ENCODE peak calls at places on chromosome 1, in five cellular contexts. F is esophagus squamous epithelium, L is sigmoid colon, J is body of pancreas, O is uterus. N is an unnamed sample.

GRCh38 chr1:160453443-160453842 is 53.1 kb downstream of the VANGL2 start:
- DNase-seq in F (no peak), L (no peak), J (no peak), O (no peak), N (no peak)

GRCh38 chr1:81228926-81229325 is 571.8 kb upstream of the ADGRL2 start:
- DNase-seq in F (no peak), L (no peak), J (no peak), O (no peak), N (no peak)

GRCh38 chr1:247373721-247374141 is 42.1 kb upstream of the ZNF496 start:
- DNase-seq in F (no peak), L (peak; percentile 73), J (peak; percentile 23), O (peak; percentile 54), N (no peak)

GRCh38 chr1:167766538-167766937 is 44.8 kb downstream of the MPZL1 start:
- DNase-seq in F (no peak), L (no peak), J (no peak), O (no peak), N (no peak)

GRCh38 chr1:47243910-47244309 is 11.9 kb upstream of the TAL1 start:
- DNase-seq in F (no peak), L (no peak), J (no peak), O (no peak), N (no peak)

GRCh38 chr1:158819461-158820443 is 11.4 kb upstream of the MNDA start:
- DNase-seq in F (no peak), L (no peak), J (no peak), O (no peak), N (no peak)

GRCh38 chr1:3330771-3331245 is 123.7 kb upstream of the ARHGEF16 start:
- DNase-seq in F (no peak), L (no peak), J (peak; percentile 52), O (no peak), N (no peak)

GRCh38 chr1:187244623-187245022 is 415.9 kb downstream of the PLA2G4A start:
- DNase-seq in F (no peak), L (no peak), J (no peak), O (no peak), N (no peak)

GRCh38 chr1:97929874-97930465 is 9.1 kb upstream of the DPYD start:
- DNase-seq in F (no peak), L (no peak), J (no peak), O (no peak), N (no peak)

GRCh38 chr1:64875101-64875500 is 91.2 kb downstream of the JAK1 start:
- DNase-seq in F (no peak), L (no peak), J (no peak), O (no peak), N (no peak)

GRCh38 chr1:245345191-245345884 is 190.6 kb downstream of the KIF26B start:
- DNase-seq in F (no peak), L (peak; percentile 21), J (no peak), O (no peak), N (no peak)

GRCh38 chr1:101728029-101728428 is 268.7 kb downstream of the OLFM3 start:
- DNase-seq in F (no peak), L (no peak), J (no peak), O (no peak), N (no peak)

GRCh38 chr1:103218821-103219220 is 110.5 kb upstream of the COL11A1 start:
- DNase-seq in F (no peak), L (no peak), J (no peak), O (no peak), N (no peak)

GRCh38 chr1:150364231-150365003 is 470 bp downstream of the RPRD2 start:
- DNase-seq in F (no peak), L (peak; percentile 92), J (peak; percentile 81), O (peak; percentile 77), N (peak; percentile 90)

GRCh38 chr1:208501542-208501941 is 257.4 kb upstream of the PLXNA2 start:
- DNase-seq in F (no peak), L (no peak), J (no peak), O (no peak), N (no peak)

GRCh38 chr1:85307987-85308836 is 31.8 kb upstream of the BCL10 start:
- DNase-seq in F (no peak), L (peak; percentile 94), J (peak; percentile 91), O (peak; percentile 88), N (peak; percentile 92)

GRCh38 chr1:236069796-236070195 is 4.9 kb upstream of the NID1 start:
- DNase-seq in F (no peak), L (no peak), J (no peak), O (no peak), N (no peak)

GRCh38 chr1:52053862-52054261 is 1.1 kb downstream of the TXNDC12 start:
- DNase-seq in F (no peak), L (no peak), J (no peak), O (no peak), N (no peak)

GRCh38 chr1:52055854-52056109 is 313 bp upstream of the BTF3L4 start:
- DNase-seq in F (no peak), L (no peak), J (no peak), O (no peak), N (no peak)

GRCh38 chr1:52056110-52056936 is at the start of gene BTF3L4:
- DNase-seq in F (peak; percentile 83), L (peak; percentile 98), J (peak; percentile 96), O (peak; percentile 94), N (peak; percentile 97)

GRCh38 chr1:52054496-52055065 is 410 bp downstream of the TXNDC12 start:
- DNase-seq in F (no peak), L (no peak), J (no peak), O (no peak), N (no peak)

DNA sequence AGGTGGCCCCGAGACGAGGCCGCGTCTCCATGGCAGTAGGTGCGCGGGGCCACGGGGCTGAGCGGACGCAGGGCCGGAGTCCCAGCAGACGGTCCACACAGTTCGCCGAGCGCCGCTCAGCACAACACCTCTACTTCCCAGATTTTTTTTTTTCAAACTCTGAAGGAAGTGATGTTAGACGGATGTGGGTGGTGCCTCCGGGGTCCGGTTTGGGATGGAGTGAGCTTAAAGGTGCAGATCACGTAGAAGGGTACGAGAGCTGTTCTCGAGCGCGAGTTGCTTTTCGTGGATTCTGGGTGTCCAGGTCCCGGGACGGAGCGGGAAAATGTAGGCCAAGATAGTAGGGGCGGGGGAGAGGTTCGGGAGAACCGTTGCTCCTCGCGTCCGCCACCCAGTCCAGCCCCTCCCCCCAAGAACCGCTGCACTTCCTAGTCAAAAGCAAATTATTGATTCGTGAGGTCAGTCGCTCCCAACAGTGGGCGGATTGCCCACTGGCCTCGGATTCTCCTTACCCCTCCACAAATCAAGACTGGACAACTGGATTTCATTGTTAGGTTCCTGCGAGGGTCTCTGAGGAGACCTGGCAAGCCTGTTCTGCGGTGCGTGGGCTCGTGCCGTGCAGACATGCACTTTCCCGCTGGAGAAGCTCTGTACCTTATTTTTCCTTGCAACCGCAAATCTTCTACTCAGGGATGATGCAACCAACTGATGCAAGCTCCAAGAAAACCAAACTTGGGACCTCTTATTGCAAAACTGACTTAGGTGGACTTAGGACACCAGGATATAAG is at the start of gene TXNDC12:
- DNase-seq in F (peak; percentile 34), L (peak; percentile 92), J (peak; percentile 89), O (peak; percentile 83), N (peak; percentile 87)
- TF ChIP-seq POLR2A in F (peak; percentile 44), L (peak; percentile 44), J (peak; percentile 88), O (peak; percentile 65), N (no peak)

GRCh38 chr1:248681651-248682050 is 20.9 kb downstream of the OR14I1 start:
- DNase-seq in F (no peak), L (no peak), J (no peak), O (no peak), N (no peak)

GRCh38 chr1:248688527-248689298 is 13.9 kb downstream of the OR14I1 start:
- DNase-seq in F (no peak), L (no peak), J (no peak), O (no peak), N (no peak)

GRCh38 chr1:248691567-248692155 is 10.9 kb downstream of the OR14I1 start:
- DNase-seq in F (no peak), L (no peak), J (no peak), O (no peak), N (no peak)

DNA sequence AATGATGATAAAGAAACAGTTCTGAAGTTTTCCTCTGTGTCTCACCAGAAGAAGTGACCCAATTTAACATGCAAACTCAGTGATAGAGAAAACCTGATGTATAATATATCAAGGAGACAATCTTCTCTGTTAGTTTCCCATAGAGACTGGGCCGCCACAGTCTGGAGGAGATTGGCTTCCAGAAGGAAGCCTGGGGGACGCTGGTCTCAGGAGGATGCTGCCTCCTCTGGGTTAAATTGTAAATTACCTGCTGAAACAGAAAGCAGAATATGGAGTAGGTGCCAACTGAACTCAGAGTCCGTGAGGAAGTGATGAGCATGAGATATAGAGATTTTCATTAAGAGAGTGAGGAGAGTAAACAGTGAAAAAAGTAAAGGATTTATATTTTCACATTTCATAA is 15.8 kb downstream of the OR14I1 start:
- DNase-seq in F (no peak), L (no peak), J (peak; percentile 23), O (no peak), N (no peak)
- TF ChIP-seq CTCF in F (no peak), L (no peak), J (peak; percentile 31), O (no peak), N (no peak)

GRCh38 chr1:91174734-91175133 is 152.9 kb upstream of the ZNF644 start:
- DNase-seq in F (no peak), L (no peak), J (no peak), O (no peak), N (no peak)

GRCh38 chr1:91173379-91173890 is 151.6 kb upstream of the ZNF644 start:
- DNase-seq in F (no peak), L (no peak), J (no peak), O (no peak), N (no peak)

GRCh38 chr1:91176250-91176649 is 154.4 kb upstream of the ZNF644 start:
- DNase-seq in F (no peak), L (no peak), J (no peak), O (no peak), N (no peak)

GRCh38 chr1:91170571-91170970 is 148.7 kb upstream of the ZNF644 start:
- DNase-seq in F (no peak), L (no peak), J (no peak), O (no peak), N (no peak)

GRCh38 chr1:91171906-91172305 is 150.1 kb upstream of the ZNF644 start:
- DNase-seq in F (no peak), L (no peak), J (no peak), O (peak; percentile 19), N (no peak)
- TF ChIP-seq POLR2A in F (no peak), L (no peak), J (no peak), O (no peak), N (no peak)

GRCh38 chr1:78743626-78744025 is 94.0 kb downstream of the IFI44 start:
- DNase-seq in F (no peak), L (no peak), J (no peak), O (no peak), N (no peak)
- TF ChIP-seq CTCF in F (no peak), L (no peak), J (no peak), O (no peak), N (no peak)

GRCh38 chr1:62436466-62437272 is at the start of gene USP1:
- DNase-seq in F (peak; percentile 95), L (peak; percentile 99), J (peak; percentile 92), O (peak; percentile 99), N (peak; percentile 100)
- TF ChIP-seq POLR2A in F (peak; percentile 12), L (no peak), J (no peak), O (peak; percentile 49), N (no peak)

GRCh38 chr1:67261646-67262045 is 46.0 kb upstream of the IL12RB2 start:
- DNase-seq in F (no peak), L (no peak), J (no peak), O (no peak), N (no peak)
- TF ChIP-seq CTCF in F (no peak), L (no peak), J (peak; percentile 4), O (no peak), N (no peak)

N was measured in suprapubic skin.